ENCODE peak calls at places on chromosomes 12 and 14, in six cellular contexts. One of them, this sample, is unnamed.
A peak's percentile ranks its signal among the peaks of the same experiment; 100 is the strongest.

GRCh38 chr12:76764856-76765255 is 941 bp downstream of the ZDHHC17 start:
- DNase-seq in activated T-helper 1 cell treated with anti-CD3 and anti-CD28 coated beads, Interleukin-12 subunit alpha, Interleukin-12 subunit beta, Interleukin-2, Interleukin-4 antibody, amounts not matched to agents 30 ng/mL and 10 ng/mL and 1 ng/mL, durations not matched to agents 14 hours and 24 hours and 36 hours: no peak
- DNase-seq in iris pigment epithelial cell: peak; percentile 43
- DNase-seq in A172: no peak
- DNase-seq in GM13977: no peak
- DNase-seq in RKO: peak; percentile 38
- DNase-seq in this sample: no peak

GRCh38 chr14:64772394-64772950 is 68.2 kb downstream of the PLEKHG3 start:
- DNase-seq in activated T-helper 1 cell treated with anti-CD3 and anti-CD28 coated beads, Interleukin-12 subunit alpha, Interleukin-12 subunit beta, Interleukin-2, Interleukin-4 antibody, amounts not matched to agents 30 ng/mL and 10 ng/mL and 1 ng/mL, durations not matched to agents 14 hours and 24 hours and 36 hours: no peak
- DNase-seq in iris pigment epithelial cell: no peak
- DNase-seq in A172: no peak
- DNase-seq in GM13977: no peak
- DNase-seq in RKO: no peak
- DNase-seq in this sample: no peak

GRCh38 chr14:51139221-51139681 is 44.3 kb upstream of the TRIM9 start:
- DNase-seq in activated T-helper 1 cell treated with anti-CD3 and anti-CD28 coated beads, Interleukin-12 subunit alpha, Interleukin-12 subunit beta, Interleukin-2, Interleukin-4 antibody, amounts not matched to agents 30 ng/mL and 10 ng/mL and 1 ng/mL, durations not matched to agents 14 hours and 24 hours and 36 hours: no peak
- DNase-seq in iris pigment epithelial cell: no peak
- DNase-seq in A172: no peak
- DNase-seq in GM13977: no peak
- DNase-seq in RKO: peak; percentile 40
- DNase-seq in this sample: no peak

GRCh38 chr14:95896628-95897027 is 20.0 kb downstream of the TUNAR start:
- DNase-seq in activated T-helper 1 cell treated with anti-CD3 and anti-CD28 coated beads, Interleukin-12 subunit alpha, Interleukin-12 subunit beta, Interleukin-2, Interleukin-4 antibody, amounts not matched to agents 30 ng/mL and 10 ng/mL and 1 ng/mL, durations not matched to agents 14 hours and 24 hours and 36 hours: no peak
- DNase-seq in iris pigment epithelial cell: no peak
- DNase-seq in A172: no peak
- DNase-seq in GM13977: no peak
- DNase-seq in RKO: no peak
- DNase-seq in this sample: no peak

GRCh38 chr14:61761557-61761956 is 663 bp upstream of the SNAPC1 start:
- DNase-seq in activated T-helper 1 cell treated with anti-CD3 and anti-CD28 coated beads, Interleukin-12 subunit alpha, Interleukin-12 subunit beta, Interleukin-2, Interleukin-4 antibody, amounts not matched to agents 30 ng/mL and 10 ng/mL and 1 ng/mL, durations not matched to agents 14 hours and 24 hours and 36 hours: no peak
- DNase-seq in iris pigment epithelial cell: no peak
- DNase-seq in A172: no peak
- DNase-seq in GM13977: no peak
- DNase-seq in RKO: peak; percentile 19
- DNase-seq in this sample: no peak

GRCh38 chr12:1993871-1994371 is 10.3 kb downstream of the DCP1B start:
- DNase-seq in activated T-helper 1 cell treated with anti-CD3 and anti-CD28 coated beads, Interleukin-12 subunit alpha, Interleukin-12 subunit beta, Interleukin-2, Interleukin-4 antibody, amounts not matched to agents 30 ng/mL and 10 ng/mL and 1 ng/mL, durations not matched to agents 14 hours and 24 hours and 36 hours: no peak
- DNase-seq in iris pigment epithelial cell: peak; percentile 95
- DNase-seq in A172: no peak
- DNase-seq in GM13977: no peak
- DNase-seq in RKO: no peak
- DNase-seq in this sample: no peak

GRCh38 chr12:64618953-64619590 is 8.8 kb downstream of the RASSF3 start:
- DNase-seq in activated T-helper 1 cell treated with anti-CD3 and anti-CD28 coated beads, Interleukin-12 subunit alpha, Interleukin-12 subunit beta, Interleukin-2, Interleukin-4 antibody, amounts not matched to agents 30 ng/mL and 10 ng/mL and 1 ng/mL, durations not matched to agents 14 hours and 24 hours and 36 hours: no peak
- DNase-seq in iris pigment epithelial cell: peak; percentile 91
- DNase-seq in A172: no peak
- DNase-seq in GM13977: peak; percentile 51
- DNase-seq in RKO: no peak
- DNase-seq in this sample: peak; percentile 77

GRCh38 chr12:3595721-3596120 is 104.7 kb downstream of the PRMT8 start:
- DNase-seq in activated T-helper 1 cell treated with anti-CD3 and anti-CD28 coated beads, Interleukin-12 subunit alpha, Interleukin-12 subunit beta, Interleukin-2, Interleukin-4 antibody, amounts not matched to agents 30 ng/mL and 10 ng/mL and 1 ng/mL, durations not matched to agents 14 hours and 24 hours and 36 hours: no peak
- DNase-seq in iris pigment epithelial cell: no peak
- DNase-seq in A172: no peak
- DNase-seq in GM13977: no peak
- DNase-seq in RKO: no peak
- DNase-seq in this sample: no peak

GRCh38 chr14:72457641-72458040 is 436.3 kb downstream of the DPF3 start:
- DNase-seq in activated T-helper 1 cell treated with anti-CD3 and anti-CD28 coated beads, Interleukin-12 subunit alpha, Interleukin-12 subunit beta, Interleukin-2, Interleukin-4 antibody, amounts not matched to agents 30 ng/mL and 10 ng/mL and 1 ng/mL, durations not matched to agents 14 hours and 24 hours and 36 hours: no peak
- DNase-seq in iris pigment epithelial cell: peak; percentile 86
- DNase-seq in A172: peak; percentile 64
- DNase-seq in GM13977: no peak
- DNase-seq in RKO: peak; percentile 26
- DNase-seq in this sample: no peak

GRCh38 chr14:58747181-58747580 is 109.4 kb downstream of the DACT1 start:
- DNase-seq in activated T-helper 1 cell treated with anti-CD3 and anti-CD28 coated beads, Interleukin-12 subunit alpha, Interleukin-12 subunit beta, Interleukin-2, Interleukin-4 antibody, amounts not matched to agents 30 ng/mL and 10 ng/mL and 1 ng/mL, durations not matched to agents 14 hours and 24 hours and 36 hours: no peak
- DNase-seq in iris pigment epithelial cell: peak; percentile 98
- DNase-seq in A172: peak; percentile 7
- DNase-seq in GM13977: no peak
- DNase-seq in RKO: no peak
- DNase-seq in this sample: no peak

GRCh38 chr14:59871166-59871495 is 555 bp upstream of the RTN1 start:
- DNase-seq in activated T-helper 1 cell treated with anti-CD3 and anti-CD28 coated beads, Interleukin-12 subunit alpha, Interleukin-12 subunit beta, Interleukin-2, Interleukin-4 antibody, amounts not matched to agents 30 ng/mL and 10 ng/mL and 1 ng/mL, durations not matched to agents 14 hours and 24 hours and 36 hours: no peak
- DNase-seq in iris pigment epithelial cell: no peak
- DNase-seq in A172: no peak
- DNase-seq in GM13977: no peak
- DNase-seq in RKO: no peak
- DNase-seq in this sample: no peak

GRCh38 chr12:126055521-126055920 is 990.3 kb downstream of the AACS start:
- DNase-seq in activated T-helper 1 cell treated with anti-CD3 and anti-CD28 coated beads, Interleukin-12 subunit alpha, Interleukin-12 subunit beta, Interleukin-2, Interleukin-4 antibody, amounts not matched to agents 30 ng/mL and 10 ng/mL and 1 ng/mL, durations not matched to agents 14 hours and 24 hours and 36 hours: no peak
- DNase-seq in iris pigment epithelial cell: peak; percentile 29
- DNase-seq in A172: peak; percentile 90
- DNase-seq in GM13977: no peak
- DNase-seq in RKO: no peak
- DNase-seq in this sample: no peak

GRCh38 chr12:4743046-4743445 is 22.8 kb downstream of the GALNT8 start:
- DNase-seq in activated T-helper 1 cell treated with anti-CD3 and anti-CD28 coated beads, Interleukin-12 subunit alpha, Interleukin-12 subunit beta, Interleukin-2, Interleukin-4 antibody, amounts not matched to agents 30 ng/mL and 10 ng/mL and 1 ng/mL, durations not matched to agents 14 hours and 24 hours and 36 hours: no peak
- DNase-seq in iris pigment epithelial cell: no peak
- DNase-seq in A172: no peak
- DNase-seq in GM13977: no peak
- DNase-seq in RKO: no peak
- DNase-seq in this sample: no peak

GRCh38 chr14:101126376-101127130 is 223.0 kb upstream of the RTL1 start:
- DNase-seq in activated T-helper 1 cell treated with anti-CD3 and anti-CD28 coated beads, Interleukin-12 subunit alpha, Interleukin-12 subunit beta, Interleukin-2, Interleukin-4 antibody, amounts not matched to agents 30 ng/mL and 10 ng/mL and 1 ng/mL, durations not matched to agents 14 hours and 24 hours and 36 hours: no peak
- DNase-seq in iris pigment epithelial cell: no peak
- DNase-seq in A172: no peak
- DNase-seq in GM13977: no peak
- DNase-seq in RKO: no peak
- DNase-seq in this sample: no peak

GRCh38 chr14:22506778-22507351 is 82.2 kb downstream of the DAD1 start:
- DNase-seq in activated T-helper 1 cell treated with anti-CD3 and anti-CD28 coated beads, Interleukin-12 subunit alpha, Interleukin-12 subunit beta, Interleukin-2, Interleukin-4 antibody, amounts not matched to agents 30 ng/mL and 10 ng/mL and 1 ng/mL, durations not matched to agents 14 hours and 24 hours and 36 hours: no peak
- DNase-seq in iris pigment epithelial cell: no peak
- DNase-seq in A172: no peak
- DNase-seq in GM13977: no peak
- DNase-seq in RKO: no peak
- DNase-seq in this sample: no peak

GRCh38 chr12:70359458-70360197 is 6.5 kb upstream of the KCNMB4 start:
- DNase-seq in activated T-helper 1 cell treated with anti-CD3 and anti-CD28 coated beads, Interleukin-12 subunit alpha, Interleukin-12 subunit beta, Interleukin-2, Interleukin-4 antibody, amounts not matched to agents 30 ng/mL and 10 ng/mL and 1 ng/mL, durations not matched to agents 14 hours and 24 hours and 36 hours: no peak
- DNase-seq in iris pigment epithelial cell: no peak
- DNase-seq in A172: no peak
- DNase-seq in GM13977: no peak
- DNase-seq in RKO: no peak
- DNase-seq in this sample: no peak

GRCh38 chr12:41496009-41496408 is 307.9 kb downstream of the PDZRN4 start:
- DNase-seq in activated T-helper 1 cell treated with anti-CD3 and anti-CD28 coated beads, Interleukin-12 subunit alpha, Interleukin-12 subunit beta, Interleukin-2, Interleukin-4 antibody, amounts not matched to agents 30 ng/mL and 10 ng/mL and 1 ng/mL, durations not matched to agents 14 hours and 24 hours and 36 hours: no peak
- DNase-seq in iris pigment epithelial cell: no peak
- DNase-seq in A172: no peak
- DNase-seq in GM13977: no peak
- DNase-seq in RKO: no peak
- DNase-seq in this sample: no peak

GRCh38 chr12:17976202-17976601 is 113.8 kb downstream of the RERGL start:
- DNase-seq in activated T-helper 1 cell treated with anti-CD3 and anti-CD28 coated beads, Interleukin-12 subunit alpha, Interleukin-12 subunit beta, Interleukin-2, Interleukin-4 antibody, amounts not matched to agents 30 ng/mL and 10 ng/mL and 1 ng/mL, durations not matched to agents 14 hours and 24 hours and 36 hours: no peak
- DNase-seq in iris pigment epithelial cell: peak; percentile 9
- DNase-seq in A172: peak; percentile 13
- DNase-seq in GM13977: no peak
- DNase-seq in RKO: peak; percentile 3
- DNase-seq in this sample: no peak

GRCh38 chr12:122889658-122890561 is 6.0 kb downstream of the VPS37B start:
- DNase-seq in activated T-helper 1 cell treated with anti-CD3 and anti-CD28 coated beads, Interleukin-12 subunit alpha, Interleukin-12 subunit beta, Interleukin-2, Interleukin-4 antibody, amounts not matched to agents 30 ng/mL and 10 ng/mL and 1 ng/mL, durations not matched to agents 14 hours and 24 hours and 36 hours: no peak
- DNase-seq in iris pigment epithelial cell: no peak
- DNase-seq in A172: no peak
- DNase-seq in GM13977: no peak
- DNase-seq in RKO: no peak
- DNase-seq in this sample: no peak

GRCh38 chr12:19012965-19013364 is 116.6 kb upstream of the PLEKHA5 start:
- DNase-seq in activated T-helper 1 cell treated with anti-CD3 and anti-CD28 coated beads, Interleukin-12 subunit alpha, Interleukin-12 subunit beta, Interleukin-2, Interleukin-4 antibody, amounts not matched to agents 30 ng/mL and 10 ng/mL and 1 ng/mL, durations not matched to agents 14 hours and 24 hours and 36 hours: no peak
- DNase-seq in iris pigment epithelial cell: no peak
- DNase-seq in A172: no peak
- DNase-seq in GM13977: no peak
- DNase-seq in RKO: no peak
- DNase-seq in this sample: no peak

GRCh38 chr12:127559349-127560040 is 707.5 kb upstream of the TMEM132C start:
- DNase-seq in activated T-helper 1 cell treated with anti-CD3 and anti-CD28 coated beads, Interleukin-12 subunit alpha, Interleukin-12 subunit beta, Interleukin-2, Interleukin-4 antibody, amounts not matched to agents 30 ng/mL and 10 ng/mL and 1 ng/mL, durations not matched to agents 14 hours and 24 hours and 36 hours: peak; percentile 81
- DNase-seq in iris pigment epithelial cell: peak; percentile 95
- DNase-seq in A172: peak; percentile 99
- DNase-seq in GM13977: no peak
- DNase-seq in RKO: peak; percentile 91
- DNase-seq in this sample: peak; percentile 11

GRCh38 chr12:67969134-67969782 is 20.0 kb upstream of the IFNG-AS1 start:
- DNase-seq in activated T-helper 1 cell treated with anti-CD3 and anti-CD28 coated beads, Interleukin-12 subunit alpha, Interleukin-12 subunit beta, Interleukin-2, Interleukin-4 antibody, amounts not matched to agents 30 ng/mL and 10 ng/mL and 1 ng/mL, durations not matched to agents 14 hours and 24 hours and 36 hours: no peak
- DNase-seq in iris pigment epithelial cell: no peak
- DNase-seq in A172: no peak
- DNase-seq in GM13977: no peak
- DNase-seq in RKO: no peak
- DNase-seq in this sample: no peak

GRCh38 chr14:55587847-55588246 is 7.8 kb downstream of the KTN1 start:
- DNase-seq in activated T-helper 1 cell treated with anti-CD3 and anti-CD28 coated beads, Interleukin-12 subunit alpha, Interleukin-12 subunit beta, Interleukin-2, Interleukin-4 antibody, amounts not matched to agents 30 ng/mL and 10 ng/mL and 1 ng/mL, durations not matched to agents 14 hours and 24 hours and 36 hours: no peak
- DNase-seq in iris pigment epithelial cell: no peak
- DNase-seq in A172: no peak
- DNase-seq in GM13977: no peak
- DNase-seq in RKO: no peak
- DNase-seq in this sample: no peak

GRCh38 chr14:76937181-76938091 is 91.1 kb downstream of the IRF2BPL start:
- DNase-seq in activated T-helper 1 cell treated with anti-CD3 and anti-CD28 coated beads, Interleukin-12 subunit alpha, Interleukin-12 subunit beta, Interleukin-2, Interleukin-4 antibody, amounts not matched to agents 30 ng/mL and 10 ng/mL and 1 ng/mL, durations not matched to agents 14 hours and 24 hours and 36 hours: no peak
- DNase-seq in iris pigment epithelial cell: peak; percentile 83
- DNase-seq in A172: no peak
- DNase-seq in GM13977: no peak
- DNase-seq in RKO: no peak
- DNase-seq in this sample: no peak